ENCODE peak calls at places on chromosomes 1 and 21, in five cellular contexts. U is HEK293T; V is stimulated activated CD8-positive, alpha-beta memory T cell treated with anti-CD3 and anti-CD28 coated beads, Interleukin-7, amount 100 ng/mL, for 48 hours; Y is NCI-H82; T is GM03348. D is an unnamed sample.

GRCh38 chr1:233707153-233707905 is 93.4 kb downstream of the KCNK1 start:
- DNase-seq in U (no peak), V (no peak), Y (peak), T (peak), D (no peak)

GRCh38 chr1:207959995-207960745 is 49.2 kb upstream of the CD34 start:
- DNase-seq in U (no peak), V (no peak), Y (no peak), T (no peak), D (no peak)

GRCh38 chr1:23862640-23863039 is 5.5 kb downstream of the FUCA1 start:
- DNase-seq in U (no peak), V (no peak), Y (no peak), T (no peak), D (no peak)

GRCh38 chr1:64798857-64799256 is 54.0 kb downstream of the RAVER2 start:
- DNase-seq in U (no peak), V (no peak), Y (no peak), T (no peak), D (no peak)

GRCh38 chr1:201361652-201362504 is 15.6 kb downstream of the TNNT2 start:
- DNase-seq in U (peak), V (no peak), Y (peak), T (peak), D (no peak)

GRCh38 chr1:230985711-230986110 is 6.8 kb downstream of the ARV1 start:
- DNase-seq in U (no peak), V (no peak), Y (no peak), T (no peak), D (no peak)

GRCh38 chr21:45455321-45456013 is 50.5 kb downstream of the COL18A1 start:
- DNase-seq in U (no peak), V (no peak), Y (no peak), T (peak), D (no peak)

GRCh38 chr1:92749024-92749634 is 35.8 kb downstream of the EVI5 start:
- DNase-seq in U (peak), V (no peak), Y (peak), T (peak), D (no peak)

GRCh38 chr1:94142022-94142421 is 21.1 kb upstream of the ABCA4 start:
- DNase-seq in U (no peak), V (no peak), Y (no peak), T (peak), D (no peak)

GRCh38 chr1:110183642-110184167 is 26.4 kb upstream of the KCNC4 start:
- DNase-seq in U (no peak), V (no peak), Y (no peak), T (no peak), D (no peak)

GRCh38 chr1:240797050-240797449 is 185.1 kb upstream of the GREM2 start:
- DNase-seq in U (no peak), V (no peak), Y (no peak), T (peak), D (no peak)

GRCh38 chr1:61851849-61852692 is 109.8 kb downstream of the PATJ start:
- DNase-seq in U (peak), V (no peak), Y (peak), T (peak), D (no peak)

GRCh38 chr1:88068407-88068806 is 615.7 kb upstream of the PKN2 start:
- DNase-seq in U (no peak), V (no peak), Y (no peak), T (no peak), D (no peak)

GRCh38 chr21:46061950-46062349 is 36.0 kb upstream of the COL6A2 start:
- DNase-seq in U (no peak), V (no peak), Y (no peak), T (no peak), D (peak)

GRCh38 chr21:37711294-37711844 is 204.9 kb downstream of the KCNJ6 start:
- DNase-seq in U (no peak), V (no peak), Y (no peak), T (no peak), D (no peak)

GRCh38 chr1:15543589-15544568 is 17.2 kb downstream of the DNAJC16 start:
- DNase-seq in U (no peak), V (no peak), Y (no peak), T (peak), D (peak)

GRCh38 chr1:116826818-116827606 is 72.8 kb downstream of the CD2 start:
- DNase-seq in U (no peak), V (no peak), Y (peak), T (no peak), D (no peak)

GRCh38 chr1:32393832-32394140 is 455 bp downstream of the BSDC1 start:
- DNase-seq in U (peak), V (no peak), Y (peak), T (peak), D (no peak)

GRCh38 chr1:66761273-66761672 is 9.0 kb downstream of the DYNLT5 start:
- DNase-seq in U (no peak), V (no peak), Y (no peak), T (no peak), D (no peak)

GRCh38 chr1:21262282-21263051 is 27.8 kb downstream of the ECE1 start:
- DNase-seq in U (no peak), V (no peak), Y (no peak), T (peak), D (peak)

GRCh38 chr21:43627527-43627926 is 31.8 kb downstream of the HSF2BP start:
- DNase-seq in U (no peak), V (no peak), Y (no peak), T (no peak), D (no peak)

GRCh38 chr1:201479331-201479730 is 10.3 kb upstream of the PHLDA3 start:
- DNase-seq in U (no peak), V (no peak), Y (no peak), T (no peak), D (no peak)